ENCODE peak calls at places on chromosomes 5 and 9, in nine cellular contexts. H is lower lobe of right lung; E is kidney; Z is naive thymus-derived CD4-positive, alpha-beta T cell; P is A549; J is prostate gland; R is SJSA1; X is breast epithelium; W is HAP-1. I is an unnamed sample. For H3K4me1, the result is how much of the 10 kb centered on the place peaks cover.

GRCh38 chr9:113587471-113588031 is 124.0 kb downstream of the RGS3 start:
- DNase-seq in H (peak), E (peak), Z (no peak), P (no peak), J (no peak), R (no peak), X (no peak), W (no peak), I (peak)

GRCh38 chr9:68780735-68781134 is 75.7 kb downstream of the PIP5K1B start:
- DNase-seq in H (no peak), E (no peak), Z (no peak), P (no peak), J (no peak), R (no peak), X (no peak), W (no peak), I (no peak)

GRCh38 chr5:1219098-1219767 is 5.9 kb upstream of the SLC6A18 start:
- DNase-seq in H (no peak), E (peak), Z (no peak), P (no peak), J (no peak), R (no peak), X (no peak), W (no peak), I (no peak)

GRCh38 chr5:96901384-96901783 is 25.1 kb downstream of the ERAP2 start:
- DNase-seq in H (no peak), E (no peak), Z (no peak), P (peak), J (no peak), R (no peak), X (no peak), W (no peak), I (peak)

GRCh38 chr9:35756275-35756742 is 2.2 kb upstream of the MSMP start:
- DNase-seq in H (peak), E (peak), Z (no peak), P (no peak), J (peak), R (no peak), X (no peak), W (no peak), I (no peak)

GRCh38 chr5:92455011-92455410 is 1071.9 kb upstream of the ARRDC3 start:
- DNase-seq in H (no peak), E (no peak), Z (no peak), P (no peak), J (no peak), R (no peak), X (no peak), W (no peak), I (no peak)

GRCh38 chr9:38687389-38687842 is 32.5 kb downstream of the FAM240B start:
- DNase-seq in H (peak), E (peak), Z (no peak), P (peak), J (peak), R (no peak), X (peak), W (no peak), I (peak)

GRCh38 chr5:118891252-118891651 is 97.1 kb downstream of the DTWD2 start:
- DNase-seq in H (no peak), E (no peak), Z (no peak), P (no peak), J (no peak), R (no peak), X (no peak), W (peak), I (no peak)

GRCh38 chr5:172765766-172766286 is 5.2 kb downstream of the DUSP1 start:
- DNase-seq in H (no peak), E (no peak), Z (no peak), P (peak), J (no peak), R (no peak), X (no peak), W (no peak), I (no peak)

GRCh38 chr9:78566948-78567675 is 270.2 kb downstream of the PSAT1 start:
- DNase-seq in H (no peak), E (no peak), Z (no peak), P (no peak), J (peak), R (no peak), X (no peak), W (no peak), I (no peak)

GRCh38 chr9:1050125-1050895 is at the start of gene DMRT2:
- DNase-seq in H (peak), E (peak), Z (no peak), P (peak), J (peak), R (no peak), X (peak), W (peak), I (peak)

GRCh38 chr9:22469928-22470544 is 23.4 kb downstream of the DMRTA1 start:
- DNase-seq in H (no peak), E (no peak), Z (no peak), P (peak), J (peak), R (no peak), X (no peak), W (peak), I (peak)

GRCh38 chr5:109089191-109089590 is 320.6 kb downstream of the PJA2 start:
- DNase-seq in H (no peak), E (no peak), Z (no peak), P (no peak), J (no peak), R (no peak), X (no peak), W (no peak), I (no peak)

GRCh38 chr5:73263001-73263710 is 90.2 kb downstream of the TMEM174 start:
- DNase-seq in H (no peak), E (no peak), Z (no peak), P (no peak), J (no peak), R (no peak), X (no peak), W (no peak), I (no peak)

GRCh38 chr5:6632931-6633468 is at the start of the genes NSUN2 and SRD5A1:
- DNase-seq in H (peak), E (peak), Z (peak), P (peak), J (peak), R (peak), X (peak), W (peak), I (peak)

GRCh38 chr5:172140866-172141265 is 47.2 kb downstream of the STK10 start:
- DNase-seq in H (no peak), E (no peak), Z (no peak), P (no peak), J (no peak), R (no peak), X (no peak), W (no peak), I (no peak)

GRCh38 chr5:61620660-61621650 is 288.9 kb downstream of the ZSWIM6 start:
- DNase-seq in H (no peak), E (peak), Z (no peak), P (peak), J (peak), R (no peak), X (no peak), W (no peak), I (no peak)

GRCh38 chr9:128550770-128551651 is 1.4 kb upstream of the SPTAN1 start:
- DNase-seq in H (no peak), E (no peak), Z (no peak), P (no peak), J (no peak), R (no peak), X (no peak), W (no peak), I (peak)

GRCh38 chr5:173229381-173229959 is 5.5 kb downstream of the NKX2-5 start:
- DNase-seq in H (no peak), E (no peak), Z (no peak), P (no peak), J (no peak), R (no peak), X (no peak), W (no peak), I (peak)

GRCh38 chr5:154395407-154396106 is 50.2 kb upstream of the SAP30L start:
- DNase-seq in H (no peak), E (peak), Z (no peak), P (no peak), J (no peak), R (no peak), X (no peak), W (no peak), I (peak)

GRCh38 chr9:70923941-70924340 is 197.5 kb downstream of the TRPM3 start:
- DNase-seq in H (no peak), E (no peak), Z (no peak), P (no peak), J (no peak), R (no peak), X (no peak), W (no peak), I (no peak)

GRCh38 chr9:107989544-107989943 is 500.0 kb upstream of the KLF4 start:
- DNase-seq in H (no peak), E (no peak), Z (no peak), P (no peak), J (no peak), R (no peak), X (no peak), W (no peak), I (no peak)

GRCh38 chr9:121694582-121694981 is 43.1 kb downstream of the DAB2IP start:
- DNase-seq in H (no peak), E (no peak), Z (no peak), P (no peak), J (no peak), R (no peak), X (no peak), W (no peak), I (no peak)
- H3K4me1 ChIP-seq in H (under half), E (under half), Z (under half), P (under half), J (under half), R (under half), X (under half), W (under half), I (under half)

GRCh38 chr9:73178044-73178443 is 26.4 kb downstream of the ANXA1 start:
- DNase-seq in H (no peak), E (no peak), Z (no peak), P (no peak), J (no peak), R (no peak), X (no peak), W (no peak), I (no peak)
- H3K4me1 ChIP-seq in H (under half), E (under half), Z (under half), P (half or more), J (under half), R (under half), X (under half), W (under half), I (under half)

GRCh38 chr9:133340916-133341315 is 4.9 kb upstream of the SURF6 start:
- DNase-seq in H (no peak), E (peak), Z (no peak), P (no peak), J (no peak), R (no peak), X (no peak), W (no peak), I (no peak)
- H3K4me1 ChIP-seq in H (under half), E (under half), Z (under half), P (under half), J (under half), R (under half), X (under half), W (under half), I (under half)

GRCh38 chr9:123741214-123741613 is 188.7 kb downstream of the DENND1A start:
- DNase-seq in H (no peak), E (no peak), Z (no peak), P (no peak), J (no peak), R (no peak), X (no peak), W (no peak), I (no peak)

GRCh38 chr9:123742009-123742767 is 187.7 kb downstream of the DENND1A start:
- DNase-seq in H (no peak), E (no peak), Z (no peak), P (no peak), J (no peak), R (no peak), X (no peak), W (peak), I (no peak)

GRCh38 chr9:123739387-123739786 is 190.5 kb downstream of the DENND1A start:
- DNase-seq in H (no peak), E (no peak), Z (no peak), P (no peak), J (no peak), R (no peak), X (no peak), W (no peak), I (no peak)

GRCh38 chr9:123738664-123739063 is 191.3 kb downstream of the DENND1A start:
- DNase-seq in H (no peak), E (no peak), Z (no peak), P (no peak), J (no peak), R (no peak), X (no peak), W (no peak), I (no peak)

GRCh38 chr9:123739902-123740301 is 190.0 kb downstream of the DENND1A start:
- DNase-seq in H (no peak), E (no peak), Z (no peak), P (no peak), J (no peak), R (no peak), X (no peak), W (no peak), I (no peak)
- H3K4me1 ChIP-seq in H (under half), E (under half), Z (under half), P (under half), J (under half), R (under half), X (under half), W (under half), I (under half)

DNA sequence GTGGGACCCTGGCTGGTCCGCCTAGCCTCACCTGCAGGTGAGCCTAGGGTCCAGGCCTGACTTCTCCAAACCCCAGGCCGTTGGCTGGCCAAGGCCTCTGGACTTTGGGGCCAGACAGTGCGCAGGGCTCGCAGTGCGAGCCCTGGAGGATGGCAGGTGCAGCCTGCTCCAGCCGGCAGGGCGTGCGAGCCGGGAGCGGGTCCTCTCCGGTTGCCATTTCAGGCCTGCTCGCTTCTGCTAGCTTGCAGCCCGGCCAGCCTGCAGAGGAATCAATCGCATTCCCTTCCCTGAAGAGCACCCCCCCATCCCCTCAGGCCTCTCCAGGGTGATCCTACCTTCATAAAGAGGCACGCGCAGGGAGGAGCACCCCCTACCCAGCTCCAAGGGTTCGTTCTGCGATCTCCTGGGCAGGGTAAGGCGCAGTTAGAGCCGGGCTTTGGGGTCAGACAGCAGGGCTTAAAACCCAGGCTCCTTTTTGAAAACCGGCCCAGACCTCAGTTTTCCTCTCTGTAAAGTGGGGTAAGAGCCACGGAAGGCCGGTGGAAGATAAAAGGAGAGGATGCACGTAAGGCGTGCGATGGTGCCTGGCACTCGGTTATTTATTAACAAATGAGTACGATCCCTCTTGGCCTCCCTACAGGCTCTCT is 6.2 kb downstream of the BARHL1 start:
- DNase-seq in H (no peak), E (no peak), Z (no peak), P (no peak), J (no peak), R (no peak), X (no peak), W (no peak), I (peak)
- H3K4me1 ChIP-seq in H (under half), E (under half), Z (under half), P (under half), J (under half), R (under half), X (under half), W (under half), I (under half)

GRCh38 chr9:8780386-8780785 is 980.8 kb upstream of the DMAC1 start:
- DNase-seq in H (no peak), E (no peak), Z (no peak), P (no peak), J (no peak), R (no peak), X (no peak), W (no peak), I (no peak)
- H3K4me1 ChIP-seq in H (under half), E (under half), Z (under half), P (under half), J (under half), R (under half), X (under half), W (under half), I (under half)